ENCODE peak calls at places on chromosomes 2 and 18, in four cellular contexts. Z is heart right ventricle, C is neural progenitor cell, D is IMR-90. U is an unnamed sample.

GRCh38 chr2:51079945-51080344 is 48.0 kb upstream of the NRXN1 start:
- DNase-seq in C (no peak), Z (no peak), D (peak; percentile 28), U (no peak)

GRCh38 chr2:24491626-24492282 is 700 bp downstream of the NCOA1 start:
- DNase-seq in D (no peak), C (peak; percentile 75), Z (peak; percentile 62), U (peak; percentile 74)

GRCh38 chr2:110637093-110637492 is 40.8 kb downstream of the BUB1 start:
- DNase-seq in D (no peak), Z (no peak), C (no peak), U (no peak)

GRCh38 chr2:46828491-46829239 is 86.9 kb downstream of the MCFD2 start:
- DNase-seq in D (no peak), C (no peak), Z (no peak), U (no peak)

GRCh38 chr2:23924589-23925359 is 2.1 kb downstream of the ATAD2B start:
- DNase-seq in Z (no peak), C (no peak), D (no peak), U (no peak)

GRCh38 chr18:68152770-68153169 is 562.1 kb downstream of the TMX3 start:
- DNase-seq in Z (no peak), C (peak; percentile 17), D (no peak), U (no peak)

GRCh38 chr2:1656326-1656960 is 87.9 kb downstream of the PXDN start:
- DNase-seq in C (peak; percentile 34), Z (no peak), D (no peak), U (no peak)

GRCh38 chr18:43919565-43919964 is 642.3 kb upstream of the SYT4 start:
- DNase-seq in Z (no peak), D (no peak), C (no peak), U (no peak)

GRCh38 chr2:120854766-120855530 is 119.3 kb downstream of the GLI2 start:
- DNase-seq in D (no peak), Z (no peak), C (no peak), U (peak; percentile 15)

GRCh38 chr2:241802806-241803318 is 6.1 kb upstream of the NEU4 start:
- DNase-seq in D (no peak), C (no peak), Z (no peak), U (no peak)

GRCh38 chr18:79680891-79681339 is 1.3 kb downstream of the CTDP1 start:
- DNase-seq in C (no peak), Z (no peak), D (no peak), U (no peak)
- H3K27ac ChIP-seq in C (no peak overlapping the region), Z (no peak overlapping the region), D (peak overlapping the region; percentile 8), U (no peak overlapping the region)

GRCh38 chr2:33287611-33288010 is 188.8 kb upstream of the RASGRP3 start:
- DNase-seq in C (no peak), Z (no peak), D (no peak), U (no peak)
- H3K36me3 ChIP-seq in C (no peaks in the 10 kb centered on the region), Z (no peaks in the 10 kb centered on the region), D (peaks cover 36% of the 10 kb centered on the region), U (no peaks in the 10 kb centered on the region)

DNA sequence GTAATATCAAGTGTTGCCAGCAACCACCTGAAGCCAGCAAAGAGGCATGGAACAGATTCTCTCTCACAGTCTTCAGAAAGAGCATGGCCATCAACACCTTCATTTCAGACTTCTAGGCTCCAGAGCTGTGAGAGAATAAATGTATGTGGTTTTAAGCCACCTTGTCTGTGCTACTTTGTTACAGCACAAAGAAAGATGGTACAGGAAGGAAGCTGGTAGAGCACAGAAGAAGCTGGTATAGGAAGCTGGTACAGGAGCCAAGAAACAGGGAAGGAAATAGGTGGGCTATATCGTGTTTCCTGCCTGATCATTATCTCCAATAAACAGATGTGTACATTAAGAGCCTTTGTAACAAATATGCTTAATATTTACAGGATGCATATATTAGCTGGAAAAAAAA is 217.5 kb downstream of the DPP10 start:
- DNase-seq in C (no peak), D (no peak), Z (no peak), U (no peak)
- H3K27ac ChIP-seq in C (no peak overlapping the region), D (no peak overlapping the region), Z (no peak overlapping the region), U (no peak overlapping the region)

DNA sequence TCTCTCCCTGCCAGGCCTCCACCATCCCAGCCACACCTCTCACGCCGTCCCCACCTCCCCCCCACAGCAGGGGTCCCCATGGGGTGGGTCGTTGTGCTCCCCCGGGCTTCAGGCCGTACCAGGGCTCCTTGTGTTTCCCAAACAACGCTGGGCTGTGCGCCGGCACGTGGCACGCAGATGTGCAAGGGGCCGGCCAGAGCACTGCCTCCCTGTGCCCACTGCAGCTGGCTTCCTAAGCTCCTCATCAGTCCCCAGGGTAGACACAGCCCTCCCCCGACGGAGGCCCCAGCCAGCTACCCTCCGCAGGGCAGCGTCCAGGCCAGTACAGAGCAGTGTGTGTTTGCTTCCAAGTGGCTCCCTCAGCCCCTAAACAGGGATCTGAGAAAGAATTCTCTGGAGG is 34.0 kb downstream of the BIN1 start:
- DNase-seq in D (no peak), Z (no peak), C (peak; percentile 36), U (no peak)
- H3K36me3 ChIP-seq in D (peaks cover 22% of the 10 kb centered on the region), Z (no peaks in the 10 kb centered on the region), C (no peaks in the 10 kb centered on the region), U (no peaks in the 10 kb centered on the region)

GRCh38 chr2:165776796-165777195 is 17.3 kb downstream of the GALNT3 start:
- DNase-seq in D (no peak), Z (no peak), C (no peak), U (no peak)

GRCh38 chr2:165778653-165779451 is 15.2 kb downstream of the GALNT3 start:
- DNase-seq in Z (no peak), C (peak; percentile 28), D (no peak), U (no peak)

GRCh38 chr2:165778187-165778556 is 15.9 kb downstream of the GALNT3 start:
- DNase-seq in Z (no peak), D (no peak), C (no peak), U (no peak)

GRCh38 chr2:165776013-165776412 is 18.0 kb downstream of the GALNT3 start:
- DNase-seq in C (no peak), Z (no peak), D (no peak), U (no peak)

DNA sequence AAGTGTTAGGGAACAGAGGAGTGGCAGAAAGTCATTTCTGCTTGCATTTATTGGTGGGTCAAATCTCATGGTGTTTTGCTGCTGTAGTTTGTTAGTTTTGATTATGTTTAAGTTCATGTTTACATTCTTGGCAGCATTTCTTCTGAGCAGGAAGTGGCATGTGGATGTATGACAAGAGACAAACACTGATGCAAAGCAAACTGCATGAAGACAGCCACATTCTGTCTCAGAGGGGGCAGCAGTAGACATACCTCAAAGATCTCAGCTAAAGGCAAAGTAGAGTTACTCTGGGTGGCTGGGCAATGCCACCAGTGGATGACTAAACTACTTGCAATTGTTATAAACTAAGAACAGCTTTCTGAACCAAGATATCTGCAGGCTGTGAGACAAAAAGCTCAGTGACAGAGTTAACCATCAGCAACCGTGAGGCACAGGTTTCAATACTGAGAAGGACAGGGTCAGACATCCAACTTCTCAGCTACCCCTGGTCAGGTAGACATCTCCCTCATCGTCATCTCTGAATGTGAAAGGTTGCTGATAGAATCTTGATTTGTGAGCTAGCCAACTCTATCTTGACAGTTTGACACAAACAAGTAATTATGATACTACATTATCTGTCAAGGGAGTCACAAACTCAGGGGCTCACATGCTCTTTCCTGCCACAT is 16.4 kb downstream of the GALNT3 start:
- DNase-seq in D (no peak), Z (no peak), C (no peak), U (no peak)
- H3K27ac ChIP-seq in D (no peak overlapping the region), Z (no peak overlapping the region), C (no peak overlapping the region), U (no peak overlapping the region)

DNA sequence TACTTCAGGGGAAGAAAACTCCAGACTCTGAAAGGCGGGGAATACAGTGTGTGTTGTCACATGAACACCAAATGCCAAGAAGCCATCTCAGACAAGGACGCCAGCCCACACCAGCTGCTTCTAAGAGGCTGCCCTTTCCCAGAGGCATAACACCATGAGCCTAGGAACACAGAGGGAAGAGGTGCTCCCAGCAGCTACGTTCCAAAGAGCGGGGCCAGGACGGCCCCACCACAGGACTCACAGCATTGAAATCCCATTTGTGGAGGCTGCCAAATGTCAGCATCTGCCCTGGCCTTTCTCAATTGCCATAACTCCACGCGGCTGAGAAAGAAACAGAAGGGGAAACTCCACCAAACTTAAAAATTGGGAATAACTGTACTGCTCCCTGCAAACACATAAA is 20.1 kb upstream of the ID2 start:
- DNase-seq in Z (no peak), C (no peak), D (peak; percentile 53), U (no peak)
- H3K36me3 ChIP-seq in Z (no peaks in the 10 kb centered on the region), C (no peaks in the 10 kb centered on the region), D (no peaks in the 10 kb centered on the region), U (no peaks in the 10 kb centered on the region)